ENCODE peak calls at places on chromosomes 13 and 19, in eight cellular contexts. R is fibroblast of lung; X is ascending aorta; I is adrenal gland; Y is CD8-positive, alpha-beta memory T cell; T is neural progenitor cell; Z is mesendoderm; G is adipocyte. M is an unnamed sample.

GRCh38 chr13:93227280-93227905 is 786 bp downstream of the GPC6 start:
- DNase-seq in G (peak; percentile 74), I (no peak), Z (peak; percentile 80), T (peak; percentile 75), X (no peak), Y (no peak), R (peak; percentile 64), M (no peak)

GRCh38 chr13:23372264-23372905 is 61.1 kb downstream of the SACS start:
- DNase-seq in R (peak; percentile 80), X (no peak), G (no peak), I (no peak), Z (no peak), T (no peak), Y (no peak), M (no peak)

GRCh38 chr13:24341439-24341838 is 32.1 kb downstream of the C1QTNF9 start:
- DNase-seq in X (no peak), T (no peak), G (no peak), Z (no peak), Y (no peak), R (no peak), I (no peak), M (no peak)

GRCh38 chr13:31051999-31052398 is 109.7 kb downstream of the HSPH1 start:
- DNase-seq in R (no peak), T (peak; percentile 26), Z (peak; percentile 84), I (no peak), G (no peak), Y (no peak), X (no peak), M (no peak)

GRCh38 chr13:96003304-96003703 is 49.9 kb downstream of the UGGT2 start:
- DNase-seq in I (no peak), T (no peak), R (peak; percentile 16), X (no peak), Y (no peak), G (no peak), Z (peak; percentile 67), M (no peak)

GRCh38 chr19:33532859-33533455 is 11.4 kb upstream of the PEPD start:
- DNase-seq in R (no peak), I (no peak), Z (peak; percentile 76), T (peak; percentile 57), G (no peak), X (no peak), Y (no peak), M (no peak)

GRCh38 chr19:5436101-5436947 is 18.9 kb upstream of the ZNRF4 start:
- DNase-seq in Y (no peak), R (peak; percentile 95), I (no peak), T (peak; percentile 95), Z (peak; percentile 90), G (peak; percentile 69), X (no peak), M (no peak)

GRCh38 chr19:11577451-11578341 is at the start of gene ACP5:
- DNase-seq in Y (no peak), Z (peak; percentile 37), I (no peak), X (no peak), R (no peak), G (no peak), T (no peak), M (no peak)

GRCh38 chr19:3368441-3368795 is 2.0 kb downstream of the NFIC start:
- DNase-seq in G (no peak), Y (no peak), X (no peak), R (no peak), T (no peak), I (no peak), Z (no peak), M (no peak)
- H3K27me3 ChIP-seq in G (no peaks in the 10 kb centered on the region), Y (no peaks in the 10 kb centered on the region), X (no peaks in the 10 kb centered on the region), R (no peaks in the 10 kb centered on the region), T (peaks cover 100% of the 10 kb centered on the region), I (no peaks in the 10 kb centered on the region), Z (peaks cover 79% of the 10 kb centered on the region), M (no peaks in the 10 kb centered on the region)

GRCh38 chr19:2547033-2547680 is 71.2 kb downstream of the GADD45B start:
- DNase-seq in G (no peak), I (no peak), Y (no peak), Z (no peak), X (no peak), T (no peak), R (no peak), M (no peak)

GRCh38 chr19:2542341-2543069 is 66.6 kb downstream of the GADD45B start:
- DNase-seq in R (peak; percentile 51), Y (no peak), X (no peak), G (no peak), Z (peak; percentile 70), T (no peak), I (peak; percentile 61), M (no peak)

GRCh38 chr19:2543463-2544442 is 67.8 kb downstream of the GADD45B start:
- DNase-seq in I (peak; percentile 99), G (peak; percentile 98), Y (peak; percentile 50), Z (peak; percentile 99), T (peak; percentile 97), X (peak; percentile 87), R (peak; percentile 99), M (peak; percentile 65)

GRCh38 chr19:2546128-2547032 is 70.5 kb downstream of the GADD45B start:
- DNase-seq in X (peak; percentile 78), I (peak; percentile 96), R (peak; percentile 59), G (no peak), Y (no peak), T (peak; percentile 90), Z (peak; percentile 64), M (no peak)

GRCh38 chr19:2544576-2545415 is 68.9 kb downstream of the GADD45B start:
- DNase-seq in Z (no peak), Y (no peak), X (no peak), T (no peak), I (peak; percentile 34), R (peak; percentile 31), G (no peak), M (no peak)
- H3K4me3 ChIP-seq in Z (no peak overlapping the region), Y (no peak overlapping the region), X (no peak overlapping the region), T (no peak overlapping the region), I (no peak overlapping the region), R (no peak overlapping the region), G (no peak overlapping the region), M (no peak overlapping the region)

DNA sequence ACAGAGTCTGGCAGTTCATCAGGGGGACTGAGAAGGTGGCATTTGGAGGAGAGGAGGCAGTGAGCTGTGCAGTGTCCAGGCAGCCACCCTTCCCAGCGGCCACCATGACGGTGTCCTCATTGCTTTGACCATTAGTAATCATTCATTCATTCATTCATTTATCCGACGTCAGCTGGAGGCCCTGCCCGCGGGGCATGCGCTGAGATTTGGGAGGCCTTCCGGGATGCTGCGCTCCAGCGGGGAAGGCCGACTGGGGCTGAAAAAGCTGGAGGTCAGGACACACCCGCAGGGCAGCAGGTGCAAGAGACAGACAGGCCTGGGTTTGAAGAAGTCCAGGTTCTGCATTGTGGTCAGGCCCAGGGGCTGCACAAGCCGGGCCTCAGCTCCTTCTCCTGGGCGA is 8.9 kb downstream of the TTYH1 start:
- DNase-seq in R (no peak), Y (no peak), T (no peak), I (no peak), G (no peak), Z (no peak), X (no peak), M (no peak)
- H3K27me3 ChIP-seq in R (peaks cover 9% of the 10 kb centered on the region), Y (peaks cover 9% of the 10 kb centered on the region), T (no peaks in the 10 kb centered on the region), I (peaks cover 13% of the 10 kb centered on the region), G (peaks cover 44% of the 10 kb centered on the region), Z (no peaks in the 10 kb centered on the region), X (no peaks in the 10 kb centered on the region), M (no peaks in the 10 kb centered on the region)

DNA sequence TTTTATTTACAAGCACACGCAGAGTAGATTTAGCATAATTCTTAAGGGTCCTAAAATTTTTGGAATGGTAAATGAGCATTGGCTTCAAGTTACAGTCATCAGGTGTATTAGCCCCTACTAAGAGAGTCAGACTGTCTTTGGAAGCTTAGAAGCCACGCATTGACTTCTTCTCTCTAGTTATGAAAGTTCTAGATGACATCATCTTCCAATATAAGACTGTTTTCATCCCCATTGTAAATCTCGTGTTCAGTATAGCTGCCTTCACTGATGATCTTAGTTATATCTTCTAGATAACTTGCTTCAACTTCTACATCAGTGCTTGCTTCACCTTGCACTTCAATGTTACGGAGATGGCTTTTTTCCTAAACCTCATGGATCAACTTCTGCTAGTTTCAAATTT is 148.8 kb upstream of the SLITRK1 start:
- DNase-seq in X (no peak), T (no peak), G (no peak), Z (no peak), I (no peak), R (no peak), Y (no peak), M (no peak)
- H3K4me3 ChIP-seq in X (no peak overlapping the region), T (no peak overlapping the region), G (no peak overlapping the region), Z (no peak overlapping the region), I (no peak overlapping the region), R (no peak overlapping the region), Y (no peak overlapping the region), M (no peak overlapping the region)

GRCh38 chr13:52749446-52749845 is 9.8 kb upstream of the CNMD start:
- DNase-seq in G (no peak), Z (no peak), X (no peak), Y (no peak), R (no peak), T (no peak), I (no peak), M (no peak)
- H3K27me3 ChIP-seq in G (peaks cover 17% of the 10 kb centered on the region), Z (no peaks in the 10 kb centered on the region), X (no peaks in the 10 kb centered on the region), Y (no peaks in the 10 kb centered on the region), R (no peaks in the 10 kb centered on the region), T (no peaks in the 10 kb centered on the region), I (no peaks in the 10 kb centered on the region), M (no peaks in the 10 kb centered on the region)

DNA sequence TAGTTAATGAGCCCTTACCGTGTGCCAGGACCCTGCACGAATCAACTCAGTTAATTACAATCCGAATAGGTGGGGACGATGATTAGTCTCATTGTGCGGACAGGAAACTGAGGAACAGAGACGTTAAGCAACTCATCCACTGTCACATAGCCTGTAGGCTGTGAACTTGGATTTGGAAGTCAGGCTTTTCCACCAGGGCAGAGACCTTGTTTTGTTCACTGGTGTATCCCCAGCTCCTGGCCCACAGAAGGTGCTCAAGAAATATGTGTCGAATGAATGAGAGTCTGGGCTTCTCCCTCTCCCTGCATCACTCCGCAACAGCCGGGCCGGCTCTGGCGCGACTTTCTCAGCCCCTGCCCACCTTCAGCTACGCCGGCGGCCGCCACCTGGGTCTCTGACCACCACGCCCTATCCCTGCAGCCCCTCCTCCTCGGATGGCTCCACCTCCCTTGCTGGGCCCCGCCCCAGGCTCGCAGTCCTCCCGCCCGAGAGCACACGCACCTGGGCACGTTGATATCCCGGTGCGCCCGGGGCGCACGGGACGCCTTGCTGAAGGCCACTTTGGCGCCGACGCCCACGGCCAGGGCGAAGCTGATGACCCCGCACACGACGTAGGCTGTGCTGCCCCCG is 1.3 kb downstream of the SHISA7 start:
- DNase-seq in G (no peak), Z (peak; percentile 56), Y (no peak), I (no peak), X (no peak), T (peak; percentile 48), R (no peak), M (no peak)
- H3K4me3 ChIP-seq in G (no peak overlapping the region), Z (no peak overlapping the region), Y (no peak overlapping the region), I (no peak overlapping the region), X (no peak overlapping the region), T (no peak overlapping the region), R (no peak overlapping the region), M (no peak overlapping the region)

GRCh38 chr19:50313812-50314536 is 15.2 kb downstream of the KCNC3 start:
- DNase-seq in R (no peak), T (peak; percentile 43), X (no peak), G (no peak), Y (no peak), Z (peak; percentile 84), I (no peak), M (no peak)
- H3K27me3 ChIP-seq in R (peaks cover 5% of the 10 kb centered on the region), T (peaks cover 59% of the 10 kb centered on the region), X (peaks cover 12% of the 10 kb centered on the region), G (peaks cover 34% of the 10 kb centered on the region), Y (peaks cover 28% of the 10 kb centered on the region), Z (no peaks in the 10 kb centered on the region), I (peaks cover 26% of the 10 kb centered on the region), M (no peaks in the 10 kb centered on the region)